ENCODE peak calls at places on chromosomes 3 and 15, in eight cellular contexts. E is A549, H is ovary, P is stomach, T is K562, V is esophagus muscularis mucosa, O is tibial nerve, W is SK-N-SH. G is an unnamed sample.

GRCh38 chr3:150308481-150308918 is 99.6 kb upstream of the TSC22D2 start:
- DNase-seq in E (no peak), H (no peak), P (peak; percentile 42), T (no peak), V (no peak), O (no peak), W (no peak), G (no peak)

GRCh38 chr3:53199834-53200233 is 38.8 kb downstream of the PRKCD start:
- DNase-seq in E (no peak), H (no peak), P (no peak), T (no peak), V (no peak), O (no peak), W (peak; percentile 25), G (no peak)

GRCh38 chr3:156760333-156760732 is 65.8 kb upstream of the LEKR1 start:
- DNase-seq in E (no peak), H (no peak), P (no peak), T (no peak), V (no peak), O (no peak), W (no peak), G (no peak)

GRCh38 chr3:89145995-89146394 is 38.6 kb downstream of the EPHA3 start:
- DNase-seq in E (peak; percentile 5), H (no peak), P (no peak), T (no peak), V (no peak), O (peak; percentile 26), W (no peak), G (no peak)

GRCh38 chr3:64685800-64686445 is 1.9 kb downstream of the ADAMTS9 start:
- DNase-seq in E (peak; percentile 57), H (peak; percentile 98), P (peak; percentile 84), T (peak; percentile 19), V (peak; percentile 96), O (peak; percentile 87), W (peak; percentile 84), G (peak; percentile 99)

GRCh38 chr15:92383528-92384326 is 10.0 kb upstream of the ST8SIA2 start:
- DNase-seq in E (peak; percentile 51), H (no peak), P (no peak), T (peak; percentile 66), V (no peak), O (no peak), W (peak; percentile 54), G (no peak)

GRCh38 chr3:193762657-193763056 is 169.6 kb downstream of the OPA1 start:
- DNase-seq in E (no peak), H (no peak), P (no peak), T (no peak), V (no peak), O (no peak), W (no peak), G (no peak)

GRCh38 chr3:127697531-127698240 is 24.9 kb downstream of the ABTB1 start:
- DNase-seq in E (peak; percentile 71), H (peak; percentile 81), P (peak; percentile 80), T (peak; percentile 73), V (peak; percentile 95), O (peak; percentile 79), W (peak; percentile 83), G (peak; percentile 97)

GRCh38 chr3:190338717-190339116 is 16.5 kb upstream of the CLDN1 start:
- DNase-seq in E (peak; percentile 53), H (no peak), P (no peak), T (no peak), V (no peak), O (no peak), W (no peak), G (no peak)

GRCh38 chr3:124034016-124034808 is 42.3 kb upstream of the ROPN1 start:
- DNase-seq in E (no peak), H (peak; percentile 34), P (no peak), T (peak; percentile 12), V (peak; percentile 91), O (no peak), W (peak; percentile 79), G (no peak)

GRCh38 chr15:41666353-41666920 is 6.2 kb downstream of the MGA start:
- DNase-seq in E (no peak), H (no peak), P (no peak), T (no peak), V (no peak), O (no peak), W (no peak), G (no peak)

GRCh38 chr15:46636220-46636619 is 1001.4 kb downstream of the SQOR start:
- DNase-seq in E (no peak), H (no peak), P (no peak), T (no peak), V (no peak), O (no peak), W (peak; percentile 7), G (no peak)

GRCh38 chr15:94834494-94834893 is 603.1 kb downstream of the MCTP2 start:
- DNase-seq in E (no peak), H (no peak), P (no peak), T (no peak), V (no peak), O (no peak), W (no peak), G (no peak)

GRCh38 chr15:69604050-69604378 is 151.4 kb downstream of the RPLP1 start:
- DNase-seq in E (peak; percentile 85), H (no peak), P (peak; percentile 75), T (no peak), V (no peak), O (no peak), W (no peak), G (no peak)

DNA sequence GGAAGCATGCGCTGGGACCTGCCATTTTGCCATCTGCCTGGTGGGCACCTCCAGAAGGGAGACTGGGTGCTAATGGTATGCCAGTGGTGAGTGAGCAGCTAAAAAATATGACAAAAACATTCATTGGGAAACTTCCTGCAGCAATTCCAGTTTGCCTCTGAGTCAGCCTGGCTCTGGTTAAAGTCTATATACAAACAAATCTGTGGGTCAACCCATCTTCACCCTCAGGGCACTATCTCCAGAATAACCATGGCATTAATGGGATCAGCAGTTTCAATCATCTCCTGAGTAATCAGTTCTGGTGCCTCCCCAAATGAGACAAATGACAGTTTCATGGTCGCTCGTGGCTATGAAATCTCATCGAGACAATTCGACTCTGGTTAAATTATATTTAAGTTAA is 21.5 kb downstream of the FRMD4B start:
- DNase-seq in E (no peak), H (no peak), P (no peak), T (no peak), V (no peak), O (no peak), W (peak; percentile 56), G (no peak)
- H3K4me1 ChIP-seq in E (no peaks in the 10 kb centered on the region), H (no peaks in the 10 kb centered on the region), P (no peaks in the 10 kb centered on the region), T (no peaks in the 10 kb centered on the region), V (no peaks in the 10 kb centered on the region), O (peaks cover 28% of the 10 kb centered on the region), W (peaks cover 5% of the 10 kb centered on the region), G (no peaks in the 10 kb centered on the region)

GRCh38 chr3:15796771-15797599 is 794 bp downstream of the ANKRD28 start:
- DNase-seq in E (peak; percentile 41), H (no peak), P (no peak), T (peak; percentile 40), V (no peak), O (no peak), W (peak; percentile 9), G (no peak)

GRCh38 chr3:15798533-15799245 is 910 bp upstream of the ANKRD28 start:
- DNase-seq in E (no peak), H (no peak), P (no peak), T (no peak), V (no peak), O (no peak), W (no peak), G (no peak)

GRCh38 chr3:15796331-15796730 is 1.4 kb downstream of the ANKRD28 start:
- DNase-seq in E (no peak), H (no peak), P (no peak), T (no peak), V (no peak), O (no peak), W (no peak), G (no peak)

GRCh38 chr3:15795563-15796308 is 2.0 kb downstream of the ANKRD28 start:
- DNase-seq in E (no peak), H (no peak), P (no peak), T (no peak), V (no peak), O (no peak), W (no peak), G (no peak)

DNA sequence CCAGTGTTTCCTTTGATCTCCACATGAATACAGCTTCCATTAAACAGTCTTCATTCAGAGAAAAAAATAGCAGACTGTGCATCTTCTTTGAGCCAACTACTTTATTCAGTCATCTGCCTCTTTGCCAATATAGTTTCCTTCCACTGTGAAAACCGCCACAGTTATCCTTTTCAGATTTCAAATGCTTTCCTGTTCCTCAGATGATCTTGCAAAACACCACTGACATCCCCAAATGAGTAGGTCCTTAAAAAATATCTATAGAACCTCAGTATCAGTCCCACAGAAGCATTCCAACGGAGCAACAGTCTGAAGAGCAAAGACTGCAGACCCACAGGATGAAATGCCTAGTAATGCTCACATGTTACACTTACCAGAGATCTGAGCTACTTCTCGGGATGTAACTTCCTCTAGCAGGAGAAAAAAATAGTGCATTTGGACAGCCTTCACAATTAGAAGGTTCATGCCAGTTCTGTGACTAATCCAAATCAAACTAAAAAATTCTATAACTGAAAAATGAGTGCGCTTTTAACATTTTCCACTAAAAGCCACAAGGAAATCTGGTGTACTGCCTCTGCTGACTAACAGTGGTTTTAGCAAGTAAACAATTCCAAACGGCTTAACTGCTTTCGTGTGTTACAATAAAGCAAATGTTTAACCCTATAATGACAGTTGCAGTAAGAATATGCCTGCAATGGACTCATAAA is at the start of gene ANKRD28:
- DNase-seq in E (peak; percentile 89), H (no peak), P (no peak), T (peak; percentile 59), V (no peak), O (no peak), W (peak; percentile 13), G (no peak)
- TF ChIP-seq EP300 in E (peak; percentile 35), H (no peak), P (no peak), T (peak; percentile 73), V (no peak), O (peak; percentile 87), W (no peak), G (no peak)

GRCh38 chr3:11655188-11655928 is 11.6 kb upstream of the VGLL4 start:
- DNase-seq in E (peak; percentile 35), H (no peak), P (no peak), T (no peak), V (no peak), O (no peak), W (peak; percentile 73), G (no peak)
- H3K4me3 ChIP-seq in E (no peak overlapping the region), H (no peak overlapping the region), P (no peak overlapping the region), T (no peak overlapping the region), V (no peak overlapping the region), O (no peak overlapping the region), W (no peak overlapping the region), G (no peak overlapping the region)

DNA sequence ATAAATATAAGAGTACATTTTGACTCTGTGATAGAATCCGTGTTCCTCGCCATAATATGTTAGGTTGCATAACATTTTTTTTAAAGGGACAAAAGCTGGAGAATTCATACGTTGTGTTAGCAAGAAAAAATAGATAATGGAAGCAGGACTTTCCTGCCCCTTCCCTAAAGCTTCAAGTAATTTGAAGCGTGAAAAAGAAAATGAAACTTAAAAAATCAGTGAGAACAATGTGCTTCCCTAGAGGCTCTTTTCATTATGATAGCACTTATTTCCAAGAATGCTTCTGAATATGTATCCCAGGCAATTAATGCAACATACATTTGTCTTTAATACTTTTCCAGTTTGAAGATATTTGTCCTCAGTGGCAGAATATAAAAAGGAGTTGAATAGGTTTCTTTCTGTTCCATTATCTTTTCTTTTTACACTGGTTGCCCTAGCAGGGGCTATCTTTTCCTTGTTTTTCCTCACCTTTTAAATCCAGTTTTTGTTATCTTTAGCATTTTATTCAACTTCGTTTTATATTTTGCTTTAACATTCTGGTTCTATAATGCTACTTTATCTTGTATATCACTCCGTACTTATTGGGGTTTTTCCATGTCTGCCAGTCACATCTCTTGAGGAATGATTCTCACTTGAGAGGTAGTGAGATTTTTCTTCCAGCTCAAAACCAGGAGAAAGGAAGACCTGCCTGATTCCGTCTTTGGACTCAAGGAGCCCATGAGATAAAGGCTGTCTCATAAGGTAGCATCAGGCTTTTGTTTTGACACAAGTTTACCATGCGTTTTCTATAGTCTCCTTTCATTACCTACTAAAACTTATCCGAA is 113.8 kb downstream of the MBNL1 start:
- DNase-seq in E (no peak), H (no peak), P (no peak), T (no peak), V (no peak), O (no peak), W (no peak), G (no peak)
- H3K4me1 ChIP-seq in E (peaks cover 78% of the 10 kb centered on the region), H (peaks cover 4% of the 10 kb centered on the region), P (peaks cover 14% of the 10 kb centered on the region), T (no peaks in the 10 kb centered on the region), V (peaks cover 87% of the 10 kb centered on the region), O (peaks cover 84% of the 10 kb centered on the region), W (peaks cover 5% of the 10 kb centered on the region), G (peaks cover 83% of the 10 kb centered on the region)

G was measured in sigmoid colon.